ENCODE peak calls at places on chromosomes 3 and 15, in seven cellular contexts. B, X, U, C, G, W and F are unnamed samples.

GRCh38 chr15:43518073-43518761 is 809 bp downstream of the MAP1A start:
- DNase-seq in U (no peak), B (no peak), X (no peak), C (peak), W (peak), G (no peak), F (no peak)

GRCh38 chr3:128112406-128112968 is 11.1 kb downstream of the RUVBL1 start:
- DNase-seq in C (peak), W (no peak), U (no peak), X (no peak), G (no peak), B (no peak), F (no peak)

GRCh38 chr15:81529444-81529950 is 155.5 kb upstream of the TMC3 start:
- DNase-seq in X (no peak), C (no peak), B (no peak), U (no peak), G (no peak), W (no peak), F (no peak)

GRCh38 chr3:12312010-12312409 is 23.1 kb downstream of the PPARG start:
- DNase-seq in U (no peak), X (no peak), W (no peak), B (no peak), C (no peak), G (no peak), F (no peak)

GRCh38 chr3:50170689-50171088 is 15.6 kb downstream of the SEMA3F start:
- DNase-seq in X (peak), C (peak), W (no peak), G (no peak), B (no peak), U (peak), F (no peak)

GRCh38 chr3:122513386-122514122 is 1.2 kb downstream of the KPNA1 start:
- DNase-seq in W (no peak), X (no peak), B (no peak), U (no peak), G (no peak), C (no peak), F (no peak)

GRCh38 chr3:64342940-64343691 is 117.8 kb upstream of the PRICKLE2 start:
- DNase-seq in G (no peak), C (peak), U (no peak), X (no peak), W (no peak), B (no peak), F (no peak)

GRCh38 chr15:75718326-75718725 is 5.7 kb upstream of the CSPG4 start:
- DNase-seq in X (no peak), G (no peak), C (no peak), B (no peak), W (no peak), U (peak), F (no peak)

GRCh38 chr3:12060139-12060831 is 56.1 kb downstream of the SYN2 start:
- DNase-seq in U (no peak), B (no peak), C (no peak), X (no peak), G (no peak), W (no peak), F (no peak)

GRCh38 chr15:40793216-40793989 is 13.5 kb upstream of the ZFYVE19 start:
- DNase-seq in B (no peak), U (peak), W (no peak), C (peak), G (no peak), X (no peak), F (no peak)

GRCh38 chr3:185758912-185759311 is 65.9 kb downstream of the IGF2BP2 start:
- DNase-seq in W (no peak), G (no peak), U (no peak), C (no peak), X (no peak), B (no peak), F (no peak)

GRCh38 chr3:185760091-185760490 is 64.8 kb downstream of the IGF2BP2 start:
- DNase-seq in G (no peak), U (no peak), W (no peak), X (no peak), B (no peak), C (no peak), F (no peak)

GRCh38 chr3:185759523-185759922 is 65.3 kb downstream of the IGF2BP2 start:
- DNase-seq in W (no peak), B (no peak), G (no peak), C (no peak), U (no peak), X (no peak), F (no peak)

GRCh38 chr3:185763347-185764010 is 61.4 kb downstream of the IGF2BP2 start:
- DNase-seq in C (no peak), X (no peak), B (no peak), G (no peak), W (no peak), U (no peak), F (no peak)

DNA sequence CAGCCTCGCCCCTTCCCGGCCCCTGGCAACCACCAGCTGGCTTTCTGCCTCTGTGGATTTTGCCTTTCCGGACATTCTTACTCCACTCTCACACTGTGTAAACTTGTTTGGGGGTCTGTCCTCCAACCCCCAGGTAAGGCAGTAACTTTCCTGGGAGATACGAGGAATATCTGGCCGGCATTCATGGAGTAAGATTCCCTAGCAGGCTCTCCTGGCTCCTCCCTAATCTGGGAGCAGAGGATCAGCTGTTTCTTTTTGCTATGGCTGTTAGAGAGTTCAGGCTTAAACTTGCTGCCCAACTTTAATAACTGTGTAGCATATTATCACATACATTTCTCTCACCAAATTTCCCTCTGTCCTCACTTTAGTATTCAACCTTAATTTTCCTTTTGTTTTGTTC is 64.3 kb downstream of the IGF2BP2 start:
- DNase-seq in C (no peak), X (no peak), G (no peak), W (no peak), U (no peak), B (no peak), F (no peak)
- H3K4me3 ChIP-seq in C (no peak), X (no peak), G (peak), W (no peak), U (no peak), B (no peak), F (no peak)

GRCh38 chr3:172060234-172060633 is 20.9 kb downstream of the FNDC3B start:
- DNase-seq in B (no peak), G (no peak), C (no peak), W (no peak), X (no peak), U (no peak), F (no peak)

GRCh38 chr3:172065534-172065933 is 26.2 kb downstream of the FNDC3B start:
- DNase-seq in W (no peak), C (peak), X (no peak), B (no peak), U (no peak), G (no peak), F (no peak)

GRCh38 chr3:172063456-172064432 is 24.4 kb downstream of the FNDC3B start:
- DNase-seq in B (no peak), G (no peak), X (no peak), U (no peak), C (no peak), W (no peak), F (no peak)

GRCh38 chr3:172059532-172059931 is 20.2 kb downstream of the FNDC3B start:
- DNase-seq in U (no peak), B (no peak), X (no peak), G (no peak), C (no peak), W (no peak), F (no peak)

DNA sequence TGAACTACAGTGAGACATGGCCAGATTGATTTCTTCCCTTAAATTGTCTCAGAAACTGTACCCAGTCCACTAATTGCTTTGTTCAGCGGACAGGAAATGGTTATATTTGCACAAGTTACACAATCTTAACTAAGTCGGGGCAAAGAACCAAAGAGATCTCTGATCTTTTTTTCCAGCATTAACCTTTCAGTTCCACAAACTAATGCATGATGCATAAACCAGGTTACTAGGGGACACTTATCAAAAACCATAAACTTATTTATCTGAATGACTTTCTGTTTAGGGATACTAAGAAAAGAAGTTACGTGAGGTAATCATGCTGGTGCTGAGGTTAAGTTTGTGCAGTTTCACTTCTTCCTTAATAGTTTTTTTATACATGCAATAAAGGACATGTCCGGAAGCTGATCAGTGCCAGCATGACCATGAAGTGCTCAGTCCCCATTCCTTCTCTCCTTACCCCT is 22.4 kb downstream of the FNDC3B start:
- DNase-seq in W (no peak), U (no peak), X (no peak), G (no peak), C (no peak), B (no peak), F (no peak)
- H3K4me3 ChIP-seq in W (no peak), U (peak), X (no peak), G (no peak), C (no peak), B (peak), F (peak)

GRCh38 chr3:175941352-175941751 is 1082.2 kb downstream of the NAALADL2 start:
- DNase-seq in C (no peak), W (no peak), U (no peak), G (no peak), B (no peak), X (no peak), F (no peak)
- H3K4me3 ChIP-seq in C (no peak), W (no peak), U (no peak), G (no peak), B (no peak), X (no peak), F (no peak)

DNA sequence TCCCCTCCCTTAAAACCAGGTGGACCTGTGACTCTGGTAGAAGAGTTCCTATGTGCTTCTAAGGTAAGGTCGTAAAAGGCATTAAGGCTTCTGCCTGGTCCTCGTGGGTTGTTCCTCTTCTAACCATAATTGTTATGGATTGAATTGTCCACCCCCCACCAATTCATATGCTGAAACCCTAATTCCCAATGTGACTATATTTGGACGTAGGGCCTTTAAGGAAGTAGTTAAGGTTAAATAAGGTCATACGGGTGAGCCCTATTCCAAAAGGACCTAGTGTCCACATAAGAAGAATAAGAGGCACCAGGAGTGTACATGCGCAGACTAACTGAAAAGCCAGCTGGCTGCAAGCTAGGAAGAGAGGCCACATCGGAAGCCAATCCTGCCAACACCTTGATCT is 1.9 kb downstream of the ADPGK start:
- DNase-seq in B (no peak), W (no peak), X (no peak), C (no peak), G (no peak), U (no peak), F (no peak)
- H3K4me3 ChIP-seq in B (peak), W (no peak), X (no peak), C (no peak), G (no peak), U (no peak), F (no peak)

GRCh38 chr3:172043766-172044165 is 4.4 kb downstream of the FNDC3B start:
- DNase-seq in G (no peak), W (no peak), X (no peak), B (no peak), C (no peak), U (no peak), F (no peak)

GRCh38 chr3:172042136-172042535 is 2.8 kb downstream of the FNDC3B start:
- DNase-seq in X (no peak), W (no peak), B (no peak), C (no peak), G (no peak), U (no peak), F (no peak)

GRCh38 chr3:172040976-172041963 is 1.9 kb downstream of the FNDC3B start:
- DNase-seq in G (no peak), W (no peak), X (no peak), U (no peak), C (no peak), B (no peak), F (no peak)

GRCh38 chr3:172044833-172045585 is 5.6 kb downstream of the FNDC3B start:
- DNase-seq in G (no peak), X (no peak), W (no peak), B (no peak), U (no peak), C (no peak), F (no peak)

GRCh38 chr3:172043233-172043632 is 3.9 kb downstream of the FNDC3B start:
- DNase-seq in U (no peak), W (no peak), G (no peak), C (no peak), X (no peak), B (no peak), F (no peak)
- H3K4me3 ChIP-seq in U (no peak), W (no peak), G (no peak), C (peak), X (no peak), B (no peak), F (no peak)

GRCh38 chr3:29597376-29598008 is 316.6 kb downstream of the RBMS3 start:
- DNase-seq in B (no peak), U (no peak), X (no peak), W (no peak), G (no peak), C (no peak), F (no peak)
- H3K4me3 ChIP-seq in B (no peak), U (no peak), X (no peak), W (no peak), G (no peak), C (no peak), F (no peak)

DNA sequence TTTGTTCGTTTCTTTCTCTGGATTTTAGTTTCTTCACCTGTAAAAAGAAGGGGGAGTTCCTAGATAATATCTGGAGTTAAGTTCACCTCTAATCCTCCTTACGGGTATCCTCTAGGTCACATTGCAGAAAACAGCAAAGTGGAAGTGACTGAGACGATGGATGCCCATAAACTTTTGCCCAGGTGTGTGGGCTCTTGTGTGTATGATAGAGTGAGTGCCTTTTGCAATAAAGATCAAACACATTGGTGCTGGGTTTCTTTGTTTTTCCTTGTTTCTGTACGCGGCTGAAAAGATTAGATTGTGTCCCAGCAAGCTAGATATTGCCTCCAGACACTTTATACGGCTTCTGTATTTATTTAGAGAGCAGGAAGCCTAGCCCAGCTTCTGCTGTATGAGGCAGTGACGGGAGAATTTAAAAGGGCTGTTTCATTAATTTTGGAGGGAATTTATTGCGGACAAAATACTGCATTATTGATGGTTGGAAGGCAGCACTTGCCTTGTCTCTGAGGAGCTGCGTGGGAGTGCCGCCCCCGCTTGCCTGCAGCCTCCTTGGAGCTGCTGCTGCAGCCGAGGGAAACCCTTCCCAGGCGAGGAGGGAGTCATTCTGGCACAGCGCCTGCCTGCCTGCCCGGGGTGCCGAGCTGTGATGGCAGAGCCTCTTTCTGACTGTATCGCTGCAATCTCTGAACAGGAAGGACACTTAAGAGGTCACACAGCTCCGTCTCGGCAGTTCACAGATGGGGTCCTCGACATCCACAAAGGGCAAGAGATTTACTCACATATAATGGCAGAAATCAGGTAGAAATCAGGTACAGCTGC is 38.6 kb downstream of the PYDC2 start:
- DNase-seq in X (no peak), B (no peak), G (peak), U (peak), C (peak), W (peak), F (no peak)
- H3K4me3 ChIP-seq in X (no peak), B (no peak), G (peak), U (no peak), C (peak), W (no peak), F (peak)